ENCODE peak calls at places on chromosomes 5 and 9, in eight cellular contexts. One of them, this sample, is unnamed.

GRCh38 chr9:133188843-133189180 is 20.2 kb downstream of the OBP2B start:
- DNase-seq in AG08395: no peak
- DNase-seq in AG10803: no peak
- DNase-seq in pons: no peak
- DNase-seq in HS-5: no peak
- DNase-seq in activated T-helper 1 cell treated with Interleukin-2 at 50 U/mL for 16 hours: no peak
- DNase-seq in neural crest cell: no peak
- DNase-seq in GM13976: no peak
- DNase-seq in this sample: no peak

GRCh38 chr9:123996731-123997421 is 14.7 kb upstream of the LHX2 start:
- DNase-seq in AG08395: no peak
- DNase-seq in AG10803: no peak
- DNase-seq in pons: peak
- DNase-seq in HS-5: no peak
- DNase-seq in activated T-helper 1 cell treated with Interleukin-2 at 50 U/mL for 16 hours: no peak
- DNase-seq in neural crest cell: no peak
- DNase-seq in GM13976: peak
- DNase-seq in this sample: no peak

GRCh38 chr5:136356747-136357469 is 8.4 kb downstream of the TRPC7 start:
- DNase-seq in AG08395: no peak
- DNase-seq in AG10803: no peak
- DNase-seq in pons: no peak
- DNase-seq in HS-5: no peak
- DNase-seq in activated T-helper 1 cell treated with Interleukin-2 at 50 U/mL for 16 hours: no peak
- DNase-seq in neural crest cell: no peak
- DNase-seq in GM13976: no peak
- DNase-seq in this sample: no peak

GRCh38 chr5:83299353-83299752 is 172.2 kb upstream of the VCAN start:
- DNase-seq in AG08395: no peak
- DNase-seq in AG10803: no peak
- DNase-seq in pons: no peak
- DNase-seq in HS-5: no peak
- DNase-seq in activated T-helper 1 cell treated with Interleukin-2 at 50 U/mL for 16 hours: no peak
- DNase-seq in neural crest cell: no peak
- DNase-seq in GM13976: no peak
- DNase-seq in this sample: no peak

GRCh38 chr9:109652112-109652511 is 127.9 kb upstream of the PALM2AKAP2 start:
- DNase-seq in AG08395: no peak
- DNase-seq in AG10803: no peak
- DNase-seq in pons: no peak
- DNase-seq in HS-5: no peak
- DNase-seq in activated T-helper 1 cell treated with Interleukin-2 at 50 U/mL for 16 hours: no peak
- DNase-seq in neural crest cell: no peak
- DNase-seq in GM13976: no peak
- DNase-seq in this sample: no peak

GRCh38 chr9:16143947-16144890 is 591.4 kb downstream of the CCDC171 start:
- DNase-seq in AG08395: no peak
- DNase-seq in AG10803: no peak
- DNase-seq in pons: no peak
- DNase-seq in HS-5: no peak
- DNase-seq in activated T-helper 1 cell treated with Interleukin-2 at 50 U/mL for 16 hours: no peak
- DNase-seq in neural crest cell: no peak
- DNase-seq in GM13976: no peak
- DNase-seq in this sample: no peak

GRCh38 chr9:133387680-133388079 is 11.5 kb downstream of the STKLD1 start:
- DNase-seq in AG08395: no peak
- DNase-seq in AG10803: no peak
- DNase-seq in pons: no peak
- DNase-seq in HS-5: no peak
- DNase-seq in activated T-helper 1 cell treated with Interleukin-2 at 50 U/mL for 16 hours: no peak
- DNase-seq in neural crest cell: no peak
- DNase-seq in GM13976: no peak
- DNase-seq in this sample: no peak

GRCh38 chr5:36172593-36172992 is 20.7 kb downstream of the SKP2 start:
- DNase-seq in AG08395: no peak
- DNase-seq in AG10803: no peak
- DNase-seq in pons: no peak
- DNase-seq in HS-5: no peak
- DNase-seq in activated T-helper 1 cell treated with Interleukin-2 at 50 U/mL for 16 hours: no peak
- DNase-seq in neural crest cell: no peak
- DNase-seq in GM13976: no peak
- DNase-seq in this sample: no peak

GRCh38 chr5:41763537-41763936 is 106.7 kb downstream of the OXCT1 start:
- DNase-seq in AG08395: no peak
- DNase-seq in AG10803: no peak
- DNase-seq in pons: no peak
- DNase-seq in HS-5: no peak
- DNase-seq in activated T-helper 1 cell treated with Interleukin-2 at 50 U/mL for 16 hours: no peak
- DNase-seq in neural crest cell: no peak
- DNase-seq in GM13976: no peak
- DNase-seq in this sample: no peak

GRCh38 chr9:4021621-4022213 is 278.2 kb downstream of the GLIS3 start:
- DNase-seq in AG08395: no peak
- DNase-seq in AG10803: no peak
- DNase-seq in pons: no peak
- DNase-seq in HS-5: no peak
- DNase-seq in activated T-helper 1 cell treated with Interleukin-2 at 50 U/mL for 16 hours: no peak
- DNase-seq in neural crest cell: no peak
- DNase-seq in GM13976: no peak
- DNase-seq in this sample: no peak

GRCh38 chr5:92421937-92422336 is 1038.8 kb upstream of the ARRDC3 start:
- DNase-seq in AG08395: no peak
- DNase-seq in AG10803: no peak
- DNase-seq in pons: no peak
- DNase-seq in HS-5: no peak
- DNase-seq in activated T-helper 1 cell treated with Interleukin-2 at 50 U/mL for 16 hours: no peak
- DNase-seq in neural crest cell: no peak
- DNase-seq in GM13976: no peak
- DNase-seq in this sample: no peak

GRCh38 chr5:113451797-113452196 is 17.0 kb upstream of the TSSK1B start:
- DNase-seq in AG08395: no peak
- DNase-seq in AG10803: peak
- DNase-seq in pons: no peak
- DNase-seq in HS-5: no peak
- DNase-seq in activated T-helper 1 cell treated with Interleukin-2 at 50 U/mL for 16 hours: no peak
- DNase-seq in neural crest cell: no peak
- DNase-seq in GM13976: no peak
- DNase-seq in this sample: no peak

GRCh38 chr5:80925940-80926339 is 34.2 kb upstream of the RASGRF2 start:
- DNase-seq in AG08395: no peak
- DNase-seq in AG10803: no peak
- DNase-seq in pons: no peak
- DNase-seq in HS-5: no peak
- DNase-seq in activated T-helper 1 cell treated with Interleukin-2 at 50 U/mL for 16 hours: no peak
- DNase-seq in neural crest cell: no peak
- DNase-seq in GM13976: no peak
- DNase-seq in this sample: no peak

GRCh38 chr5:103428411-103428871 is 134.1 kb downstream of the NUDT12 start:
- DNase-seq in AG08395: no peak
- DNase-seq in AG10803: peak
- DNase-seq in pons: peak
- DNase-seq in HS-5: no peak
- DNase-seq in activated T-helper 1 cell treated with Interleukin-2 at 50 U/mL for 16 hours: no peak
- DNase-seq in neural crest cell: no peak
- DNase-seq in GM13976: no peak
- DNase-seq in this sample: no peak

GRCh38 chr9:94097788-94098413 is 13.6 kb downstream of the PTPDC1 start:
- DNase-seq in AG08395: peak
- DNase-seq in AG10803: peak
- DNase-seq in pons: no peak
- DNase-seq in HS-5: peak
- DNase-seq in activated T-helper 1 cell treated with Interleukin-2 at 50 U/mL for 16 hours: no peak
- DNase-seq in neural crest cell: no peak
- DNase-seq in GM13976: no peak
- DNase-seq in this sample: no peak

GRCh38 chr9:94734054-94734754 is 7.7 kb downstream of the AOPEP start:
- DNase-seq in AG08395: no peak
- DNase-seq in AG10803: no peak
- DNase-seq in pons: no peak
- DNase-seq in HS-5: no peak
- DNase-seq in activated T-helper 1 cell treated with Interleukin-2 at 50 U/mL for 16 hours: no peak
- DNase-seq in neural crest cell: no peak
- DNase-seq in GM13976: no peak
- DNase-seq in this sample: no peak

GRCh38 chr9:125161284-125161918 is 18.1 kb upstream of the SCAI start:
- DNase-seq in AG08395: peak
- DNase-seq in AG10803: peak
- DNase-seq in pons: no peak
- DNase-seq in HS-5: no peak
- DNase-seq in activated T-helper 1 cell treated with Interleukin-2 at 50 U/mL for 16 hours: no peak
- DNase-seq in neural crest cell: no peak
- DNase-seq in GM13976: no peak
- DNase-seq in this sample: no peak

GRCh38 chr9:109101810-109102209 is 17.9 kb downstream of the TMEM245 start:
- DNase-seq in AG08395: no peak
- DNase-seq in AG10803: peak
- DNase-seq in pons: no peak
- DNase-seq in HS-5: no peak
- DNase-seq in activated T-helper 1 cell treated with Interleukin-2 at 50 U/mL for 16 hours: no peak
- DNase-seq in neural crest cell: no peak
- DNase-seq in GM13976: peak
- DNase-seq in this sample: no peak

GRCh38 chr5:54883374-54884194 is 101.8 kb downstream of the ESM1 start:
- DNase-seq in AG08395: peak
- DNase-seq in AG10803: peak
- DNase-seq in pons: no peak
- DNase-seq in HS-5: no peak
- DNase-seq in activated T-helper 1 cell treated with Interleukin-2 at 50 U/mL for 16 hours: no peak
- DNase-seq in neural crest cell: peak
- DNase-seq in GM13976: no peak
- DNase-seq in this sample: peak

GRCh38 chr5:155389498-155389897 is 375.9 kb downstream of the KIF4B start:
- DNase-seq in AG08395: no peak
- DNase-seq in AG10803: no peak
- DNase-seq in pons: no peak
- DNase-seq in HS-5: no peak
- DNase-seq in activated T-helper 1 cell treated with Interleukin-2 at 50 U/mL for 16 hours: no peak
- DNase-seq in neural crest cell: no peak
- DNase-seq in GM13976: no peak
- DNase-seq in this sample: no peak

GRCh38 chr9:136438909-136439549 is 616 bp downstream of the INPP5E start:
- DNase-seq in AG08395: peak
- DNase-seq in AG10803: peak
- DNase-seq in pons: no peak
- DNase-seq in HS-5: no peak
- DNase-seq in activated T-helper 1 cell treated with Interleukin-2 at 50 U/mL for 16 hours: peak
- DNase-seq in neural crest cell: peak
- DNase-seq in GM13976: peak
- DNase-seq in this sample: peak

GRCh38 chr9:78745996-78746395 is 449.1 kb downstream of the PSAT1 start:
- DNase-seq in AG08395: no peak
- DNase-seq in AG10803: no peak
- DNase-seq in pons: peak
- DNase-seq in HS-5: no peak
- DNase-seq in activated T-helper 1 cell treated with Interleukin-2 at 50 U/mL for 16 hours: no peak
- DNase-seq in neural crest cell: no peak
- DNase-seq in GM13976: no peak
- DNase-seq in this sample: no peak

GRCh38 chr5:113678924-113679575 is 165.6 kb downstream of the YTHDC2 start:
- DNase-seq in AG08395: peak
- DNase-seq in AG10803: peak
- DNase-seq in pons: peak
- DNase-seq in HS-5: peak
- DNase-seq in activated T-helper 1 cell treated with Interleukin-2 at 50 U/mL for 16 hours: no peak
- DNase-seq in neural crest cell: peak
- DNase-seq in GM13976: peak
- DNase-seq in this sample: peak

GRCh38 chr5:158841481-158841880 is 258.2 kb downstream of the EBF1 start:
- DNase-seq in AG08395: no peak
- DNase-seq in AG10803: no peak
- DNase-seq in pons: no peak
- DNase-seq in HS-5: no peak
- DNase-seq in activated T-helper 1 cell treated with Interleukin-2 at 50 U/mL for 16 hours: no peak
- DNase-seq in neural crest cell: no peak
- DNase-seq in GM13976: no peak
- DNase-seq in this sample: no peak

GRCh38 chr9:89712285-89712684 is 107.5 kb downstream of the GADD45G start:
- DNase-seq in AG08395: no peak
- DNase-seq in AG10803: no peak
- DNase-seq in pons: no peak
- DNase-seq in HS-5: no peak
- DNase-seq in activated T-helper 1 cell treated with Interleukin-2 at 50 U/mL for 16 hours: no peak
- DNase-seq in neural crest cell: no peak
- DNase-seq in GM13976: no peak
- DNase-seq in this sample: no peak

GRCh38 chr5:27020965-27021364 is 17.4 kb downstream of the CDH9 start:
- DNase-seq in AG08395: no peak
- DNase-seq in AG10803: peak
- DNase-seq in pons: no peak
- DNase-seq in HS-5: peak
- DNase-seq in activated T-helper 1 cell treated with Interleukin-2 at 50 U/mL for 16 hours: no peak
- DNase-seq in neural crest cell: no peak
- DNase-seq in GM13976: no peak
- DNase-seq in this sample: no peak